ENCODE peak calls at places on chromosome 2, in four cellular contexts. One of them, this sample, is unnamed.

GRCh38 chr2:201901770-201902169 is 95.4 kb downstream of the CDK15 start:
- DNase-seq in ovary: no peak
- DNase-seq in K562: peak; percentile 69
- DNase-seq in sigmoid colon: no peak
- DNase-seq in this sample: no peak

GRCh38 chr2:176174850-176175728 is 13.4 kb upstream of the HOXD1 start:
- DNase-seq in ovary: peak; percentile 82
- DNase-seq in K562: peak; percentile 53
- DNase-seq in sigmoid colon: no peak
- DNase-seq in this sample: peak; percentile 45

GRCh38 chr2:239022437-239023260 is 174.8 kb downstream of the TWIST2 start:
- DNase-seq in ovary: peak; percentile 3
- DNase-seq in K562: no peak
- DNase-seq in sigmoid colon: peak; percentile 60
- DNase-seq in this sample: no peak

GRCh38 chr2:150442484-150442883 is 45.0 kb downstream of the RND3 start:
- DNase-seq in ovary: no peak
- DNase-seq in K562: no peak
- DNase-seq in sigmoid colon: no peak
- DNase-seq in this sample: no peak

GRCh38 chr2:24214880-24215279 is 40.0 kb downstream of the FAM228A start:
- DNase-seq in ovary: no peak
- DNase-seq in K562: no peak
- DNase-seq in sigmoid colon: no peak
- DNase-seq in this sample: no peak

GRCh38 chr2:199136241-199136640 is 321.5 kb downstream of the SATB2 start:
- DNase-seq in ovary: no peak
- DNase-seq in K562: no peak
- DNase-seq in sigmoid colon: no peak
- DNase-seq in this sample: no peak

GRCh38 chr2:21251216-21251971 is 127.6 kb downstream of the TDRD15 start:
- DNase-seq in ovary: no peak
- DNase-seq in K562: no peak
- DNase-seq in sigmoid colon: no peak
- DNase-seq in this sample: peak; percentile 13

GRCh38 chr2:26840937-26841610 is 6.9 kb upstream of the DPYSL5 start:
- DNase-seq in ovary: no peak
- DNase-seq in K562: no peak
- DNase-seq in sigmoid colon: no peak
- DNase-seq in this sample: no peak

GRCh38 chr2:240990726-240991377 is 7.6 kb upstream of the SNED1 start:
- DNase-seq in ovary: peak; percentile 24
- DNase-seq in K562: no peak
- DNase-seq in sigmoid colon: peak; percentile 63
- DNase-seq in this sample: no peak

GRCh38 chr2:220894069-220894468 is 678.0 kb downstream of the EPHA4 start:
- DNase-seq in ovary: no peak
- DNase-seq in K562: no peak
- DNase-seq in sigmoid colon: no peak
- DNase-seq in this sample: no peak

GRCh38 chr2:181005809-181006208 is 25.4 kb downstream of the UBE2E3 start:
- DNase-seq in ovary: no peak
- DNase-seq in K562: no peak
- DNase-seq in sigmoid colon: no peak
- DNase-seq in this sample: no peak

GRCh38 chr2:200469708-200470600 is 39.9 kb downstream of the KCTD18 start:
- DNase-seq in ovary: no peak
- DNase-seq in K562: no peak
- DNase-seq in sigmoid colon: peak; percentile 92
- DNase-seq in this sample: peak; percentile 22

GRCh38 chr2:168780671-168781071 is 21.8 kb upstream of the NOSTRIN start:
- DNase-seq in ovary: no peak
- DNase-seq in K562: no peak
- DNase-seq in sigmoid colon: no peak
- DNase-seq in this sample: no peak

GRCh38 chr2:163601377-163601776 is 134.4 kb downstream of the FIGN start:
- DNase-seq in ovary: no peak
- DNase-seq in K562: no peak
- DNase-seq in sigmoid colon: no peak
- DNase-seq in this sample: no peak

GRCh38 chr2:216492951-216493685 is 5.5 kb upstream of the RPL37A start:
- DNase-seq in ovary: no peak
- DNase-seq in K562: no peak
- DNase-seq in sigmoid colon: no peak
- DNase-seq in this sample: no peak

GRCh38 chr2:135913726-135914365 is 37.6 kb upstream of the MCM6 start:
- DNase-seq in ovary: no peak
- DNase-seq in K562: peak; percentile 35
- DNase-seq in sigmoid colon: no peak
- DNase-seq in this sample: no peak

GRCh38 chr2:219178377-219179175 is 501 bp downstream of the RETREG2 start:
- DNase-seq in ovary: peak; percentile 73
- DNase-seq in K562: peak; percentile 58
- DNase-seq in sigmoid colon: peak; percentile 76
- DNase-seq in this sample: peak; percentile 55

GRCh38 chr2:122251153-122251552 is 495.7 kb downstream of the TSN start:
- DNase-seq in ovary: no peak
- DNase-seq in K562: no peak
- DNase-seq in sigmoid colon: no peak
- DNase-seq in this sample: no peak

GRCh38 chr2:32418777-32419176 is 62.0 kb downstream of the BIRC6 start:
- DNase-seq in ovary: no peak
- DNase-seq in K562: no peak
- DNase-seq in sigmoid colon: no peak
- DNase-seq in this sample: no peak

GRCh38 chr2:69375494-69376353 is 11.3 kb downstream of the GFPT1 start:
- DNase-seq in ovary: no peak
- DNase-seq in K562: peak; percentile 39
- DNase-seq in sigmoid colon: no peak
- DNase-seq in this sample: no peak

GRCh38 chr2:18435425-18436037 is 124.9 kb downstream of the RDH14 start:
- DNase-seq in ovary: no peak
- DNase-seq in K562: no peak
- DNase-seq in sigmoid colon: no peak
- DNase-seq in this sample: no peak

GRCh38 chr2:38656866-38657265 is 9.0 kb upstream of the GALM start:
- DNase-seq in ovary: no peak
- DNase-seq in K562: no peak
- DNase-seq in sigmoid colon: no peak
- DNase-seq in this sample: no peak

GRCh38 chr2:201070966-201071304 is 536 bp downstream of the HYCC2 start:
- DNase-seq in ovary: no peak
- DNase-seq in K562: no peak
- DNase-seq in sigmoid colon: no peak
- DNase-seq in this sample: no peak

GRCh38 chr2:223314831-223315230 is 262.8 kb downstream of the KCNE4 start:
- DNase-seq in ovary: no peak
- DNase-seq in K562: no peak
- DNase-seq in sigmoid colon: no peak
- DNase-seq in this sample: no peak

GRCh38 chr2:41920812-41921211 is 127.0 kb upstream of the PKDCC start:
- DNase-seq in ovary: no peak
- DNase-seq in K562: no peak
- DNase-seq in sigmoid colon: no peak
- DNase-seq in this sample: no peak

GRCh38 chr2:61660511-61661388 is 122.6 kb upstream of the XPO1 start:
- DNase-seq in ovary: no peak
- DNase-seq in K562: no peak
- DNase-seq in sigmoid colon: no peak
- DNase-seq in this sample: no peak

GRCh38 chr2:151481744-151482143 is 72.0 kb downstream of the RIF1 start:
- DNase-seq in ovary: no peak
- DNase-seq in K562: no peak
- DNase-seq in sigmoid colon: no peak
- DNase-seq in this sample: no peak

GRCh38 chr2:222523783-222524544 is 99.6 kb downstream of the SGPP2 start:
- DNase-seq in ovary: no peak
- DNase-seq in K562: no peak
- DNase-seq in sigmoid colon: no peak
- DNase-seq in this sample: no peak

GRCh38 chr2:178277741-178278197 is 83.5 kb downstream of the OSBPL6 start:
- DNase-seq in ovary: no peak
- DNase-seq in K562: peak; percentile 59
- DNase-seq in sigmoid colon: no peak
- DNase-seq in this sample: no peak

GRCh38 chr2:203582468-203582867 is 47.4 kb upstream of the RAPH1 start:
- DNase-seq in ovary: no peak
- DNase-seq in K562: no peak
- DNase-seq in sigmoid colon: no peak
- DNase-seq in this sample: no peak

GRCh38 chr2:140349695-140350094 is 1569.5 kb upstream of the NXPH2 start:
- DNase-seq in ovary: no peak
- DNase-seq in K562: no peak
- DNase-seq in sigmoid colon: no peak
- DNase-seq in this sample: no peak

GRCh38 chr2:168717790-168718502 is 84.5 kb upstream of the NOSTRIN start:
- DNase-seq in ovary: no peak
- DNase-seq in K562: no peak
- DNase-seq in sigmoid colon: no peak
- DNase-seq in this sample: no peak

GRCh38 chr2:201779996-201780673 is 598 bp downstream of the ALS2 start:
- DNase-seq in ovary: no peak
- DNase-seq in K562: no peak
- DNase-seq in sigmoid colon: no peak
- DNase-seq in this sample: no peak

GRCh38 chr2:98743835-98744234 is 12.9 kb upstream of the MGAT4A start:
- DNase-seq in ovary: no peak
- DNase-seq in K562: no peak
- DNase-seq in sigmoid colon: no peak
- DNase-seq in this sample: peak; percentile 34

GRCh38 chr2:44526352-44526751 is 164.6 kb downstream of the CAMKMT start:
- DNase-seq in ovary: no peak
- DNase-seq in K562: no peak
- DNase-seq in sigmoid colon: no peak
- DNase-seq in this sample: no peak

GRCh38 chr2:44532031-44532430 is 170.3 kb downstream of the CAMKMT start:
- DNase-seq in ovary: no peak
- DNase-seq in K562: no peak
- DNase-seq in sigmoid colon: no peak
- DNase-seq in this sample: no peak

GRCh38 chr2:44531289-44531688 is 169.5 kb downstream of the CAMKMT start:
- DNase-seq in ovary: no peak
- DNase-seq in K562: no peak
- DNase-seq in sigmoid colon: no peak
- DNase-seq in this sample: no peak

GRCh38 chr2:44529448-44529847 is 167.7 kb downstream of the CAMKMT start:
- DNase-seq in ovary: no peak
- DNase-seq in K562: no peak
- DNase-seq in sigmoid colon: no peak
- DNase-seq in this sample: no peak

DNA sequence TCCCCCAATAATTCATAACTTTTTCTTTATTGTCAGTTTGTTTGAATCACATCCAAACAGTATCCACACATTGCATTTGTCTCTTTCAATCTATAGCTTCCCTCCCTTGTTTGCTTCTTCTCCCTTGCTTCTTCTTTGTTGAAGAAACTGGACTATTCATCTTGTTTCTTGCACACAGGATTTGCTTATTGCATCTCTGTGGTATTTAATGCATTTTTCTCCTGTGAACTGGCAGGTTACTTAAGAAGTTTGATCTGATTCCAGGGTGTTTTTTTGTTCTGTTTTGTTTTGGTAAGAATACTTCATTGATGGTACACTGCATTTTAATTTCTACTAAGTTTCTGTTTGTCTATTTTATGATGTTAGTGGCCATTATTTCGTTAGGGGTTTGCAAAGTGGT is 166.8 kb downstream of the CAMKMT start:
- DNase-seq in ovary: no peak
- DNase-seq in K562: no peak
- DNase-seq in sigmoid colon: no peak
- DNase-seq in this sample: no peak
- TF ChIP-seq EP300 in ovary: no peak
- TF ChIP-seq EP300 in K562: no peak
- TF ChIP-seq EP300 in sigmoid colon: no peak
- TF ChIP-seq EP300 in this sample: no peak

DNA sequence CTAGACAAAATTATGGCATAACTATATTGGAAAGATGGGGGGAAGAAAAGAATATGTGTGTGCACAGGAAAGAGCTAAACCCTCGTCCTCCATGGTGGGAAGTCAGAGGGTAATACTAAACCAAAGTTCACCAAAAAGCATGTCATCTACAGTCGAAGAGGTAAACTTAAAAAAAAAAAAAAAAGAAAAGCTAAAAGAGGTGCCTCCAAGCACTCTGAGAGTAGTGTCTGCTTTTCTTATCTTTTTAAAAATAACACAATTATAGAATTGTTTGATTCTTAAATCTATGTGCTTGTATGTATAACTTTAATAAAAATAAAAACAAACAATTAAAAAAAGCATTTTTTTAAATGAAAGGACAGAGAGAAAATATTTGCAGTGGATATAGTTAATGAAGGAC is 77.3 kb upstream of the MYCN start:
- DNase-seq in ovary: no peak
- DNase-seq in K562: no peak
- DNase-seq in sigmoid colon: no peak
- DNase-seq in this sample: no peak
- H3K27me3 ChIP-seq in ovary: no peaks in the 10 kb centered on the region
- H3K27me3 ChIP-seq in K562: no peaks in the 10 kb centered on the region
- H3K27me3 ChIP-seq in sigmoid colon: no peaks in the 10 kb centered on the region
- H3K27me3 ChIP-seq in this sample: no peaks in the 10 kb centered on the region

DNA sequence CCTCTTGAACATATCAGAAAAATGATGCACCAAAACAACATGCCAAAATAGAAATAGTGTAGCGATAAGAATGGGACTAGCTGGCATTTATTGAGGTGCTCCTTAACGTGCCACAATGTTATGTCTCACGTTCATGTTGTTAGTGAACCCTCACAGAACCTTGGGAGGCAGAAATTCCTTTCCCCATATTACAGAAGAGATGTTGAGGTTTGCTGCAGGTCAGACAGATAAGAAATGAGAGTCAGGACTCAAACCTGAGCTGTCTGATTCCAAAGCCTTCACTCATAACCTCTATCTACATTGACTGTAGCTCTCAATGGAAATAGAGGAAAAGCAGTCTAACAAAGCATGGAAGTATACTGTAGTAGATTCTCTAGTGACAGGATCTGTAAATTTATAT is 163.3 kb upstream of the STK17B start:
- DNase-seq in ovary: no peak
- DNase-seq in K562: no peak
- DNase-seq in sigmoid colon: no peak
- DNase-seq in this sample: no peak
- H3K27ac ChIP-seq in ovary: no peak overlapping the region
- H3K27ac ChIP-seq in K562: no peak overlapping the region
- H3K27ac ChIP-seq in sigmoid colon: no peak overlapping the region
- H3K27ac ChIP-seq in this sample: no peak overlapping the region

GRCh38 chr2:36484454-36484853 is 113.5 kb downstream of the FEZ2 start:
- DNase-seq in ovary: no peak
- DNase-seq in K562: no peak
- DNase-seq in sigmoid colon: no peak
- DNase-seq in this sample: no peak

GRCh38 chr2:36489296-36489695 is 108.7 kb downstream of the FEZ2 start:
- DNase-seq in ovary: no peak
- DNase-seq in K562: no peak
- DNase-seq in sigmoid colon: no peak
- DNase-seq in this sample: no peak

GRCh38 chr2:36485521-36485920 is 112.4 kb downstream of the FEZ2 start:
- DNase-seq in ovary: no peak
- DNase-seq in K562: no peak
- DNase-seq in sigmoid colon: no peak
- DNase-seq in this sample: no peak

GRCh38 chr2:36487947-36488346 is 110.0 kb downstream of the FEZ2 start:
- DNase-seq in ovary: no peak
- DNase-seq in K562: no peak
- DNase-seq in sigmoid colon: no peak
- DNase-seq in this sample: no peak

GRCh38 chr2:36486546-36487044 is 111.4 kb downstream of the FEZ2 start:
- DNase-seq in ovary: no peak
- DNase-seq in K562: no peak
- DNase-seq in sigmoid colon: no peak
- DNase-seq in this sample: no peak
- TF ChIP-seq EP300 in ovary: no peak
- TF ChIP-seq EP300 in K562: no peak
- TF ChIP-seq EP300 in sigmoid colon: no peak
- TF ChIP-seq EP300 in this sample: no peak